ENCODE peak calls at places on chromosome 16, in four cellular contexts. V, C, U and J are unnamed samples. For H3K27me3, the result is how much of the 10 kb centered on the place peaks cover.

GRCh38 chr16:55372792-55373488 is 48.9 kb downstream of the IRX6 start:
- DNase-seq in V (no peak), C (no peak), U (no peak), J (no peak)

GRCh38 chr16:48432136-48432535 is 46.9 kb upstream of the SIAH1 start:
- DNase-seq in U (no peak), C (no peak), V (no peak), J (no peak)

GRCh38 chr16:79679334-79679733 is 78.8 kb upstream of the MAF start:
- DNase-seq in U (no peak), V (no peak), C (no peak), J (no peak)

GRCh38 chr16:73365010-73365409 is 317.1 kb upstream of the ZFHX3 start:
- DNase-seq in V (no peak), U (no peak), C (no peak), J (no peak)

GRCh38 chr16:52149003-52149402 is 397.9 kb downstream of the TOX3 start:
- DNase-seq in C (no peak), U (no peak), V (no peak), J (no peak)

GRCh38 chr16:50166511-50167500 is 13.7 kb downstream of the TENT4B start:
- DNase-seq in C (no peak), U (no peak), V (no peak), J (no peak)

GRCh38 chr16:81630632-81631026 is 148.5 kb upstream of the PLCG2 start:
- DNase-seq in U (no peak), C (no peak), V (peak), J (no peak)

GRCh38 chr16:85782476-85782875 is 16.9 kb downstream of the EMC8 start:
- DNase-seq in C (no peak), U (no peak), V (no peak), J (no peak)

GRCh38 chr16:19213885-19214284 is 45.8 kb downstream of the SYT17 start:
- DNase-seq in V (no peak), U (no peak), C (no peak), J (no peak)

GRCh38 chr16:13113786-13114185 is 212.4 kb downstream of the SHISA9 start:
- DNase-seq in U (no peak), V (no peak), C (no peak), J (no peak)

GRCh38 chr16:49464877-49465504 is 91.4 kb downstream of the C16orf78 start:
- DNase-seq in V (no peak), C (peak), U (no peak), J (no peak)

GRCh38 chr16:1093284-1094123 is 2.5 kb downstream of the C1QTNF8 start:
- DNase-seq in V (peak), U (no peak), C (no peak), J (no peak)

GRCh38 chr16:52770828-52771227 is 223.9 kb upstream of the TOX3 start:
- DNase-seq in C (peak), U (no peak), V (no peak), J (no peak)

GRCh38 chr16:10753670-10754069 is 10.0 kb downstream of the NUBP1 start:
- DNase-seq in C (no peak), U (no peak), V (no peak), J (no peak)

GRCh38 chr16:79571065-79571697 is 29.4 kb downstream of the MAF start:
- DNase-seq in V (peak), U (no peak), C (no peak), J (no peak)

DNA sequence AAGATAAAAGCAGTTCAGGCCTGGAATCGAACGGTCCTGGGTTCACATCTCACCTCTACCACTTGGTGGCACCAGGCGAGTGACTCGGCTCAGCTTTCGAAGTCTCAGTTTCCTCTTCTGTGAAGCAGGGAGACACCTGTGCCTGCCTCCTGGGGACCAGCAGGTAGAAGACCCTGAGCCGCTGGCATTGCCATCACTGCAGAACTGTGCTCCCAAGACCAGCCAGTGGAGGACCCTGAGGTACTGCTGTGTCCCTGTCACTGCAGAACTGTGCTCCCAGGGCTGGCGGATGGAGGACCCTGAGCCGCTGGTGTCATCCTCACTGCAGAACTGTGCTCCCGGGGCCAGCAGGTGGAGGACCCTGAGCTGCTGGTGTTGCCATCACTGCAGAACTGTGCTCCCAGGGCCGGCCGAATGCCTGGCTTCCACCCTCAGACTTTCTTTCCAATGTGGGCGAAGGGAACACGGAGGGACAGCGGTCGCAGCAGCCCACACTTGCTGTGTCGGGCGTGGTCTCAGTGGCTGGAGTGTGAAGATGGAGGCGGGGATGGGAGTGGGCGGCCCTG is 8.7 kb upstream of the SLC7A5 start:
- DNase-seq in V (no peak), U (no peak), C (no peak), J (no peak)
- H3K27me3 ChIP-seq in V (under half), U (half or more), C (under half), J (under half)

GRCh38 chr16:66382966-66383299 is 16.4 kb downstream of the CDH5 start:
- DNase-seq in C (no peak), U (no peak), V (no peak), J (no peak)
- H3K4me3 ChIP-seq in C (no peak), U (no peak), V (no peak), J (no peak)

DNA sequence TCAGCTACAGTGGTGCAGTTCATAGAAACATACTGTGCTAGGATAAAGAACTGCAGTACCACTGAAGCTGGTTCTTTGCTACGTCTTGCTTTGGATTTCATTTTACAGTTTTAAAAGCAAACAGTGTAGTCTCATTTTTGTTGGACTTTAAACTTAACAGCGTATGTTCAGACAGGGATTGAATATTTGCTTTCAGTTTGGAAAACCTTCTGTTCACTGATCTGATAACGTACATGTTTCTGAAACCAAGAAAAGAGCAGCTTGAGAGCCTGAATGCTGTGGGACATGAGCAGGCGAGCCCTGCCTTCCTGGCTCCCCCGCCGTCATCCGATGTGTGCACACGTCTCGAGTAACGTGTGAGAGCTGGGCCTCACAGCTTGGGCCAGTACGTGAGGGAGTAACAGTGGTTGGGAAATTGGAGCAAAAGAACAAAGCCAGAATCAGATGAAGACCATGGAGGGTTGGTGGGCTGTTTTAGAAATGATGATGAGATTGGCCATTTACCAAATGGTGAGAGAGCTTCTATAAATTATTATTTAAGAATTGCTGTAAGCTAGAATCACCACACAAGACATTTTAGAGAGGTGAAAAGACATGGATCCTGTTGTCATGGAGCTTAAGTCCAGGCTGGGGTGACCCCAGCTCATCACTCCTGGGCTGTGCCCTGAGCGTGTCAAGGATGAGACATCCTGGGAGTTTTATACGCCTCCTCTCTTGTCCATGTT is 20.8 kb upstream of the CLEC18C start:
- DNase-seq in U (no peak), V (no peak), C (no peak), J (peak)
- H3K27me3 ChIP-seq in U (under half), V (under half), C (under half), J (under half)

GRCh38 chr16:14609716-14610115 is 20.3 kb downstream of the PARN start:
- DNase-seq in C (no peak), U (no peak), V (peak), J (no peak)

GRCh38 chr16:14608604-14609003 is 21.5 kb downstream of the PARN start:
- DNase-seq in V (peak), C (no peak), U (no peak), J (no peak)

GRCh38 chr16:14602443-14602963 is 27.6 kb downstream of the PARN start:
- DNase-seq in C (no peak), V (no peak), U (no peak), J (no peak)

GRCh38 chr16:14608111-14608566 is 21.9 kb downstream of the PARN start:
- DNase-seq in C (no peak), U (no peak), V (no peak), J (no peak)

DNA sequence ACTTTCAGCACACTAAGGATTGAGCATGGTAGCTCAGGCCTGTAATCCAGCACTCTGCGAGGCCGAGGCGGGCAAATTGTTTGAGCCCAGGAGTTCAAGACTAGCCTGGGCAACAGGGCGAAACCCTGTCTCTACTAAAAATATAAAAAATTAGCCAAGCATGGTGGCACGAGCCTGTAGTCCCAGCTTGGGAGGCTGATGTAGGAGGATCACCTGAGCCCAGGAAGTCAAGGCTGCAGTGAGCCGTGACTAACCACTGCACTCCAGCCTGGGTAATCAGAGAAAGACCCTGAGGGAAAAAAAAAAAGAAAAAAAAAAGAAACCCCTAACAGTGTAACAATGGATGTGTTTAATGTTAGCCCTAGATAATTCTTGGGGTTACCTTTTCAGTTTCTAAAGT is 24.0 kb downstream of the PARN start:
- DNase-seq in U (no peak), V (no peak), C (no peak), J (no peak)
- H3K4me3 ChIP-seq in U (no peak), V (no peak), C (no peak), J (no peak)

GRCh38 chr16:89050868-89051311 is 42.8 kb upstream of the ACSF3 start:
- DNase-seq in C (no peak), V (no peak), U (no peak), J (no peak)
- H3K27me3 ChIP-seq in C (under half), V (under half), U (half or more), J (under half)

DNA sequence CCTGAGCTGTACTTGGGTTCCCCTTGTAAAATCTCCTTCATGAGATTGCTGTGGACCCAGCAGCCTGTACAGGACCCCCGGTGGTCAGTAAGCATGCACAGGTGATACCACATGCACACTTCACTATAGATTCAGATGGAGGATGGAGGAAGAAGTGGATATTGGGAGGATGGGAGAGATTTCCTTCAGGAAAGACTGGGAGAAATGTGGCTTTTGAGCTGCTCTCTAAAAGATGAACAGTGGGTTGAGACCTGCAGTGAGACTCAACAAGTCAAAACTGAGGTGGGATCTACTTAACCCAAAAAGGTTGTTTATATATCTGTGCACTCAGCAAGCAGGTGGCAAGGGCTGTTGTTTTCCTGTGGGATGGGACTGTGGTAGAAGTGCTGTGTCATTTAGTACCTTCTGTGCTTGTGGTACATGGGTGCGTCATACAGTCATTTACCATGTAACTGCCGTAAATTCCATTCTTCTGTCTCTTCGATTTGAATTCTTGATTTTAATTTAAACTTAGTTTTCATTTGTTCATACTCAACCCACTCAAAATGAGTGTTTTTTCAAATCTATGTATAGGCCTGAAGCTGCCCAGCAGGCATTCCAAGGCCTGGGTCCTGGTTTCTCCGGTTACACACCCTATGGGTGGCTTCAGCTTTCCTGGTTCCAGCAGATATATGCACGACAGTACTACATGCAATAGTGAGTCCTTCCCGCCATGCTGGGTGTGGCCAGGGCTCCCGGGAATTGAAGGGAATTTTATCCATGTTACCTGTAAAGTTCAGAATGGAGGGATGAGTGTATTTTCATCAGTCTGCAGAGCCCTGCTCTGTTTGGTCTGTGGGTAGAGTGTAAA is 6.9 kb downstream of the HERPUD1 start:
- DNase-seq in C (no peak), V (no peak), U (no peak), J (no peak)
- H3K4me3 ChIP-seq in C (peak), V (no peak), U (no peak), J (no peak)

DNA sequence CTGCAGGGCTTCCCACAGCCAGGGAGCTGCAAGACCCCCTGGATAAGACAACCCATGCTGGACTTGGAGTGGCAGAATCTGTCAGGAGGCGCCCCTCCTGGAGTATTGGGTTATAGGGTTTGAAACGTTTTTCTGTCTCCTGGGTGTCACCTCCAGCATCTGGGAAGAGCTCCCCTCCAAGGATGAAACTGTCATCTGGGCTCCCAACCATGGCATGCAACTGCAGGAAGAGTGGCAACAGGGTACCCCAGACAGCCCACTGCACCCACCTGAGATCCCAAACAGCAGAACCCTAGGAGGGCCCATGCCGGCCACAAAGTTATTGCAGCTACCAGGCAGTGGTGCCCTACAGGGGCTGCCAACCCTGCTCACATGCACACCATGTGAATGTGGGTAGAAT is 636 bp upstream of the GSG1L start:
- DNase-seq in C (no peak), U (no peak), V (no peak), J (peak)
- H3K27me3 ChIP-seq in C (under half), U (half or more), V (under half), J (half or more)

GRCh38 chr16:27632267-27632666 is 82.3 kb downstream of the KATNIP start:
- DNase-seq in C (no peak), U (no peak), V (no peak), J (no peak)
- H3K4me3 ChIP-seq in C (no peak), U (no peak), V (no peak), J (no peak)